ENCODE peak calls at places on chromosomes 11 and 22, in ten cellular contexts. C is esophagus squamous epithelium; O is neural progenitor cell; Q is prostate gland; T is aorta; L is SK-N-SH; B is CD4-positive, CD25-positive, alpha-beta regulatory T cell; X is GM06990; M is sigmoid colon; D is naive thymus-derived CD4-positive, alpha-beta T cell. Z is an unnamed sample. For H3K36me3, the result is how much of the 10 kb centered on the place peaks cover.

GRCh38 chr11:47154738-47155570 is 21.7 kb downstream of the ARFGAP2 start:
- DNase-seq in C (no peak), O (no peak), Q (no peak), T (peak), L (no peak), B (peak), X (no peak), M (no peak), D (no peak), Z (no peak)

GRCh38 chr11:119453881-119454280 is 30.9 kb upstream of the THY1 start:
- DNase-seq in C (no peak), O (no peak), Q (no peak), T (no peak), L (no peak), B (no peak), X (no peak), M (no peak), D (no peak), Z (no peak)

GRCh38 chr11:134655189-134655937 is 243.3 kb upstream of the B3GAT1 start:
- DNase-seq in C (no peak), O (no peak), Q (no peak), T (no peak), L (no peak), B (no peak), X (no peak), M (peak), D (no peak), Z (peak)

GRCh38 chr11:66068923-66069714 is 953 bp upstream of the PACS1 start:
- DNase-seq in C (no peak), O (no peak), Q (peak), T (peak), L (peak), B (peak), X (peak), M (no peak), D (peak), Z (no peak)

GRCh38 chr22:47389201-47389600 is 626.8 kb downstream of the TBC1D22A start:
- DNase-seq in C (no peak), O (no peak), Q (no peak), T (no peak), L (no peak), B (no peak), X (no peak), M (peak), D (no peak), Z (no peak)

GRCh38 chr11:132921597-132921996 is 610.7 kb downstream of the OPCML start:
- DNase-seq in C (no peak), O (no peak), Q (no peak), T (no peak), L (no peak), B (no peak), X (no peak), M (no peak), D (no peak), Z (no peak)

GRCh38 chr11:109939176-109939810 is 153.9 kb upstream of the ZC3H12C start:
- DNase-seq in C (no peak), O (peak), Q (peak), T (no peak), L (peak), B (peak), X (no peak), M (no peak), D (no peak), Z (no peak)

GRCh38 chr11:46649180-46649738 is 31.9 kb downstream of the ATG13 start:
- DNase-seq in C (no peak), O (peak), Q (peak), T (no peak), L (peak), B (no peak), X (no peak), M (peak), D (no peak), Z (no peak)

GRCh38 chr22:23315341-23315917 is 135.1 kb downstream of the BCR start:
- DNase-seq in C (no peak), O (peak), Q (peak), T (peak), L (peak), B (peak), X (no peak), M (peak), D (peak), Z (peak)

GRCh38 chr11:69107413-69107812 is 48.3 kb upstream of the SMIM38 start:
- DNase-seq in C (no peak), O (no peak), Q (no peak), T (no peak), L (no peak), B (no peak), X (no peak), M (no peak), D (no peak), Z (no peak)

GRCh38 chr11:133479209-133479608 is 53.1 kb downstream of the OPCML start:
- DNase-seq in C (no peak), O (no peak), Q (no peak), T (no peak), L (no peak), B (no peak), X (no peak), M (no peak), D (no peak), Z (no peak)

GRCh38 chr11:117217141-117217609 is 14.7 kb downstream of the PCSK7 start:
- DNase-seq in C (no peak), O (no peak), Q (no peak), T (peak), L (no peak), B (no peak), X (no peak), M (peak), D (no peak), Z (peak)

GRCh38 chr11:34357646-34358257 is at the start of gene ABTB2:
- DNase-seq in C (peak), O (peak), Q (peak), T (peak), L (peak), B (peak), X (peak), M (peak), D (peak), Z (peak)

GRCh38 chr22:19674129-19674928 is 40.0 kb upstream of the SEPTIN5 start:
- DNase-seq in C (no peak), O (no peak), Q (no peak), T (no peak), L (no peak), B (no peak), X (no peak), M (no peak), D (no peak), Z (no peak)

GRCh38 chr11:15770798-15771414 is 585.4 kb downstream of the SOX6 start:
- DNase-seq in C (no peak), O (peak), Q (no peak), T (no peak), L (no peak), B (peak), X (no peak), M (no peak), D (no peak), Z (peak)

GRCh38 chr11:93908689-93909088 is 58.3 kb upstream of the VSTM5 start:
- DNase-seq in C (no peak), O (no peak), Q (no peak), T (no peak), L (no peak), B (no peak), X (no peak), M (no peak), D (no peak), Z (no peak)

GRCh38 chr11:112320668-112321067 is 60.0 kb upstream of the PLET1 start:
- DNase-seq in C (no peak), O (no peak), Q (peak), T (peak), L (no peak), B (no peak), X (no peak), M (peak), D (no peak), Z (peak)

GRCh38 chr11:116835042-116835772 is 2.2 kb downstream of the APOA1 start:
- DNase-seq in C (no peak), O (no peak), Q (no peak), T (peak), L (no peak), B (peak), X (no peak), M (peak), D (no peak), Z (no peak)

GRCh38 chr11:72947229-72947628 is 133.0 kb downstream of the ATG16L2 start:
- DNase-seq in C (no peak), O (no peak), Q (no peak), T (no peak), L (no peak), B (no peak), X (no peak), M (no peak), D (no peak), Z (no peak)

GRCh38 chr11:118533769-118534729 is 3.1 kb downstream of the TMEM25 start:
- DNase-seq in C (no peak), O (no peak), Q (no peak), T (no peak), L (no peak), B (no peak), X (no peak), M (no peak), D (no peak), Z (no peak)

GRCh38 chr22:46596819-46597218 is 23.4 kb upstream of the GRAMD4 start:
- DNase-seq in C (no peak), O (no peak), Q (peak), T (peak), L (no peak), B (no peak), X (no peak), M (no peak), D (no peak), Z (peak)

GRCh38 chr22:45271667-45272188 is 13.0 kb upstream of the UPK3A start:
- DNase-seq in C (no peak), O (no peak), Q (no peak), T (peak), L (no peak), B (no peak), X (no peak), M (peak), D (no peak), Z (no peak)

GRCh38 chr11:2480874-2481220 is 36.0 kb downstream of the KCNQ1 start:
- DNase-seq in C (no peak), O (no peak), Q (no peak), T (no peak), L (no peak), B (no peak), X (no peak), M (no peak), D (no peak), Z (peak)

GRCh38 chr11:38208951-38209350 is 1610.9 kb upstream of the RAG2 start:
- DNase-seq in C (no peak), O (no peak), Q (no peak), T (no peak), L (no peak), B (no peak), X (no peak), M (no peak), D (no peak), Z (no peak)

GRCh38 chr11:73228268-73229134 is 10.4 kb downstream of the P2RY2 start:
- DNase-seq in C (no peak), O (peak), Q (no peak), T (peak), L (peak), B (no peak), X (no peak), M (no peak), D (no peak), Z (peak)

GRCh38 chr11:133269272-133269671 is 263.0 kb downstream of the OPCML start:
- DNase-seq in C (no peak), O (no peak), Q (no peak), T (no peak), L (no peak), B (no peak), X (peak), M (no peak), D (no peak), Z (no peak)

GRCh38 chr11:14288189-14288935 is 70.6 kb downstream of the RRAS2 start:
- DNase-seq in C (no peak), O (no peak), Q (peak), T (no peak), L (no peak), B (peak), X (no peak), M (no peak), D (no peak), Z (no peak)

GRCh38 chr11:93396356-93396755 is 65.8 kb downstream of the DEUP1 start:
- DNase-seq in C (no peak), O (peak), Q (no peak), T (no peak), L (no peak), B (no peak), X (no peak), M (no peak), D (no peak), Z (no peak)

GRCh38 chr22:39176067-39176621 is 23.7 kb upstream of the CBX7 start:
- DNase-seq in C (no peak), O (peak), Q (peak), T (peak), L (no peak), B (no peak), X (no peak), M (peak), D (no peak), Z (peak)

GRCh38 chr11:16986434-16987204 is 27.6 kb downstream of the PLEKHA7 start:
- DNase-seq in C (no peak), O (no peak), Q (peak), T (no peak), L (no peak), B (peak), X (peak), M (no peak), D (peak), Z (peak)

GRCh38 chr11:8745431-8745986 is 62.9 kb downstream of the RPL27A start:
- DNase-seq in C (no peak), O (no peak), Q (no peak), T (no peak), L (no peak), B (no peak), X (no peak), M (peak), D (no peak), Z (no peak)

GRCh38 chr11:94507485-94507884 is 4.8 kb upstream of the C11orf97 start:
- DNase-seq in C (no peak), O (no peak), Q (no peak), T (no peak), L (no peak), B (no peak), X (no peak), M (no peak), D (no peak), Z (no peak)

GRCh38 chr11:101030015-101030414 is 99.6 kb downstream of the PGR start:
- DNase-seq in C (no peak), O (no peak), Q (no peak), T (no peak), L (no peak), B (no peak), X (no peak), M (no peak), D (no peak), Z (no peak)

GRCh38 chr11:65113361-65113756 is 1.7 kb downstream of the TM7SF2 start:
- DNase-seq in C (no peak), O (no peak), Q (no peak), T (no peak), L (peak), B (no peak), X (no peak), M (peak), D (no peak), Z (no peak)

GRCh38 chr11:83610996-83611395 is 324.8 kb upstream of the CCDC90B start:
- DNase-seq in C (no peak), O (no peak), Q (no peak), T (no peak), L (no peak), B (no peak), X (no peak), M (no peak), D (no peak), Z (no peak)

GRCh38 chr11:34936945-34937344 is 20.5 kb downstream of the PDHX start:
- DNase-seq in C (no peak), O (no peak), Q (no peak), T (no peak), L (no peak), B (peak), X (no peak), M (no peak), D (no peak), Z (no peak)

GRCh38 chr22:39275814-39276443 is 31.1 kb upstream of the PDGFB start:
- DNase-seq in C (no peak), O (no peak), Q (no peak), T (no peak), L (no peak), B (no peak), X (no peak), M (no peak), D (no peak), Z (no peak)

GRCh38 chr11:43923327-43924111 is 18.9 kb upstream of the C11orf96 start:
- DNase-seq in C (no peak), O (peak), Q (no peak), T (peak), L (peak), B (no peak), X (no peak), M (peak), D (no peak), Z (no peak)

GRCh38 chr22:29692327-29692640 is 27.5 kb upstream of the CABP7 start:
- DNase-seq in C (no peak), O (no peak), Q (no peak), T (no peak), L (no peak), B (peak), X (no peak), M (no peak), D (no peak), Z (peak)
- H3K36me3 ChIP-seq in C (under half), O (under half), Q (under half), T (under half), L (under half), B (under half), X (under half), M (under half), D (under half), Z (under half)

GRCh38 chr11:12306830-12307229 is 70.5 kb upstream of the PARVA start:
- DNase-seq in C (no peak), O (no peak), Q (no peak), T (no peak), L (no peak), B (no peak), X (no peak), M (no peak), D (no peak), Z (no peak)

GRCh38 chr11:12303431-12304149 is 73.8 kb upstream of the PARVA start:
- DNase-seq in C (no peak), O (no peak), Q (no peak), T (no peak), L (no peak), B (no peak), X (no peak), M (no peak), D (no peak), Z (no peak)

GRCh38 chr11:12298610-12299009 is 78.8 kb upstream of the PARVA start:
- DNase-seq in C (no peak), O (no peak), Q (no peak), T (no peak), L (no peak), B (no peak), X (no peak), M (no peak), D (no peak), Z (no peak)

GRCh38 chr11:12301379-12301778 is 76.0 kb upstream of the PARVA start:
- DNase-seq in C (no peak), O (no peak), Q (no peak), T (no peak), L (no peak), B (no peak), X (no peak), M (no peak), D (no peak), Z (no peak)
- H3K36me3 ChIP-seq in C (under half), O (under half), Q (under half), T (under half), L (under half), B (under half), X (under half), M (under half), D (under half), Z (under half)

DNA sequence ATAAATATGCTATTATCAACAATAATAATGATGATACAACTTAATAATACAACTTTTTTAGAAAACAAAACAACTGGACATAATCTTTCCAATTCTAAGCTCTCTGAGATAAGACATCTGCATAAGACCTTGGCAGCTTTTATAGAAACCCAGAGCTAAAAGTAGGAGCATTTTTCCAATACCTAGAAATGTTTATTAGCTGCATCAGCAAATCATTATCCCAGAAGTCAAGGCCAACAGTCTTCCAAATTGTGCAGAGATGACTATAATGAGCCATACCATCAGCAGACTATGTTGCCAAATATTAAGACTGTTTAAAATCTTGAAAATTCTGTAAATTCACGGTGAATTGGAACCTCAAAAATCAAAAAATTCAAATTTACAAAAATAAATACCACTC is 30.3 kb downstream of the DCUN1D5 start:
- DNase-seq in C (no peak), O (no peak), Q (no peak), T (no peak), L (no peak), B (no peak), X (no peak), M (no peak), D (no peak), Z (no peak)
- H3K36me3 ChIP-seq in C (under half), O (under half), Q (under half), T (under half), L (half or more), B (under half), X (under half), M (half or more), D (under half), Z (half or more)

GRCh38 chr22:17598318-17598717 is 30.2 kb downstream of the ATP6V1E1 start:
- DNase-seq in C (no peak), O (no peak), Q (no peak), T (peak), L (no peak), B (no peak), X (no peak), M (no peak), D (no peak), Z (no peak)
- H3K36me3 ChIP-seq in C (under half), O (under half), Q (under half), T (under half), L (half or more), B (half or more), X (under half), M (half or more), D (under half), Z (half or more)

DNA sequence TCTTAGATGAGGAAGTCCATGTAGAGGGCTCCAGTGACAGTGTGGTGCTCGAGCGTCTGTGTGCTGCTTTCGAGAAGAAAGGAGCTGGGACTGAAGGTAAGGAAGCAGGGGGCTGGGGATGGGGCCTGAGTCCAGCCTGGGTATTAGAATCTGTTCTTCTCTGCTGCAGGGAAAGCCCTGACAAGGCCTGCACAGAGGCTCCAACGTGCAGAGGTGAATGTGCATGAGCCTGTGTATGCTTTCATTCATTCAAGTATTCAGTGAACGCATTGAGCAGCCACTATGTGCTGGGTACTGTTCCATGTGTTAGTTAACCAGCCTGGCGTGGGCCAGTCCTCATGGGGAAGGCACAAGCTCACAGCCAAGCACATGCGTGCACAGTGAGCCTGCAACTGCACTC is 93.4 kb downstream of the MYO18B start:
- DNase-seq in C (no peak), O (no peak), Q (no peak), T (no peak), L (no peak), B (no peak), X (no peak), M (no peak), D (no peak), Z (no peak)
- H3K36me3 ChIP-seq in C (under half), O (under half), Q (under half), T (under half), L (under half), B (under half), X (under half), M (under half), D (under half), Z (under half)

GRCh38 chr22:41868556-41868955 is 35.7 kb downstream of the SREBF2 start:
- DNase-seq in C (no peak), O (no peak), Q (no peak), T (no peak), L (no peak), B (no peak), X (no peak), M (no peak), D (no peak), Z (no peak)
- H3K36me3 ChIP-seq in C (under half), O (under half), Q (under half), T (under half), L (under half), B (under half), X (under half), M (half or more), D (under half), Z (half or more)

GRCh38 chr11:124122123-124122522 is 6.9 kb downstream of the VWA5A start:
- DNase-seq in C (no peak), O (no peak), Q (no peak), T (no peak), L (no peak), B (no peak), X (no peak), M (no peak), D (no peak), Z (no peak)
- H3K36me3 ChIP-seq in C (under half), O (under half), Q (under half), T (under half), L (under half), B (half or more), X (under half), M (half or more), D (under half), Z (half or more)

Z was measured in upper lobe of right lung.